ENCODE peak calls at places on chromosomes 11 and 22, in nine cellular contexts. U, M, G, N, R, K, I, L and T are unnamed samples.
A peak's percentile ranks its signal among the peaks of the same experiment; 100 is the strongest.

GRCh38 chr11:47342036-47342803 is 10.3 kb downstream of the MYBPC3 start:
- DNase-seq in U (no peak), M (no peak), G (no peak), N (no peak), R (no peak), K (no peak), I (no peak), L (no peak), T (no peak)

GRCh38 chr11:119709638-119710346 is 19.2 kb downstream of the NECTIN1 start:
- DNase-seq in U (no peak), M (no peak), G (no peak), N (peak; percentile 74), R (no peak), K (no peak), I (no peak), L (no peak), T (no peak)

GRCh38 chr11:67290801-67291200 is 1.7 kb downstream of the ANKRD13D start:
- DNase-seq in U (no peak), M (no peak), G (no peak), N (no peak), R (no peak), K (no peak), I (peak; percentile 36), L (no peak), T (no peak)

GRCh38 chr11:70265341-70265740 is 5.1 kb upstream of the PPFIA1 start:
- DNase-seq in U (no peak), M (no peak), G (no peak), N (no peak), R (no peak), K (no peak), I (no peak), L (no peak), T (no peak)

GRCh38 chr11:118430956-118431355 is 5.3 kb upstream of the KMT2A start:
- DNase-seq in U (no peak), M (no peak), G (no peak), N (no peak), R (no peak), K (no peak), I (no peak), L (no peak), T (no peak)

GRCh38 chr11:82680252-82680651 is 53.4 kb downstream of the FAM181B start:
- DNase-seq in U (no peak), M (no peak), G (no peak), N (no peak), R (no peak), K (no peak), I (no peak), L (no peak), T (no peak)

GRCh38 chr11:114172871-114173444 is 113.4 kb downstream of the ZBTB16 start:
- DNase-seq in U (no peak), M (no peak), G (no peak), N (peak; percentile 67), R (no peak), K (no peak), I (no peak), L (no peak), T (no peak)

GRCh38 chr11:91261513-91261912 is 963.1 kb upstream of the FAT3 start:
- DNase-seq in U (no peak), M (no peak), G (no peak), N (no peak), R (no peak), K (no peak), I (no peak), L (no peak), T (no peak)

GRCh38 chr11:47980907-47981621 is 705 bp downstream of the PTPRJ start:
- DNase-seq in U (peak; percentile 61), M (peak; percentile 56), G (no peak), N (peak; percentile 59), R (peak; percentile 65), K (no peak), I (peak; percentile 46), L (no peak), T (peak; percentile 72)

GRCh38 chr22:38700271-38700788 is 413 bp downstream of the JOSD1 start:
- DNase-seq in U (no peak), M (no peak), G (peak; percentile 66), N (peak; percentile 78), R (peak; percentile 79), K (peak; percentile 92), I (peak; percentile 80), L (no peak), T (no peak)

GRCh38 chr11:14583252-14584105 is 60.1 kb upstream of the PDE3B start:
- DNase-seq in U (no peak), M (no peak), G (no peak), N (no peak), R (peak; percentile 47), K (peak; percentile 90), I (no peak), L (no peak), T (peak; percentile 55)

GRCh38 chr11:74072721-74073120 is 63.8 kb upstream of the UCP3 start:
- DNase-seq in U (no peak), M (no peak), G (no peak), N (no peak), R (no peak), K (no peak), I (no peak), L (no peak), T (no peak)

GRCh38 chr11:46380340-46381045 is 976 bp upstream of the MDK start:
- DNase-seq in U (peak; percentile 66), M (no peak), G (no peak), N (peak; percentile 86), R (peak; percentile 80), K (peak; percentile 86), I (peak; percentile 85), L (peak; percentile 37), T (peak; percentile 68)

GRCh38 chr11:61092908-61093763 is 9.2 kb upstream of the CD5 start:
- DNase-seq in U (no peak), M (no peak), G (no peak), N (no peak), R (no peak), K (no peak), I (no peak), L (no peak), T (no peak)

GRCh38 chr11:19628018-19628417 is 84.6 kb upstream of the NAV2 start:
- DNase-seq in U (peak; percentile 33), M (no peak), G (peak; percentile 87), N (peak; percentile 78), R (no peak), K (peak; percentile 95), I (no peak), L (peak; percentile 75), T (no peak)

GRCh38 chr11:64333556-64333955 is 6.4 kb upstream of the CCDC88B start:
- DNase-seq in U (no peak), M (no peak), G (no peak), N (no peak), R (no peak), K (no peak), I (no peak), L (no peak), T (no peak)

GRCh38 chr11:64330888-64331287 is 9.1 kb upstream of the CCDC88B start:
- DNase-seq in U (no peak), M (no peak), G (no peak), N (no peak), R (no peak), K (no peak), I (no peak), L (no peak), T (peak; percentile 44)

GRCh38 chr11:64337538-64338249 is 2.3 kb upstream of the CCDC88B start:
- DNase-seq in U (no peak), M (no peak), G (no peak), N (no peak), R (no peak), K (no peak), I (no peak), L (no peak), T (no peak)

GRCh38 chr11:64331569-64332371 is 8.2 kb upstream of the CCDC88B start:
- DNase-seq in U (peak; percentile 99), M (peak; percentile 93), G (no peak), N (peak; percentile 97), R (peak; percentile 92), K (no peak), I (no peak), L (peak; percentile 42), T (peak; percentile 94)

GRCh38 chr11:64334764-64335741 is 5.0 kb upstream of the CCDC88B start:
- DNase-seq in U (peak; percentile 94), M (peak; percentile 97), G (no peak), N (peak; percentile 96), R (peak; percentile 57), K (no peak), I (no peak), L (no peak), T (peak; percentile 70)
- H3K27ac ChIP-seq in U (no peak overlapping the region), M (peak overlapping the region; percentile 91), G (no peak overlapping the region), N (peak overlapping the region; percentile 7), R (no peak overlapping the region), K (no peak overlapping the region), I (no peak overlapping the region), L (no peak overlapping the region), T (peak overlapping the region; percentile 52)

GRCh38 chr11:126214446-126215240 is 3.1 kb downstream of the FAM118B start:
- DNase-seq in U (peak; percentile 27), M (no peak), G (no peak), N (no peak), R (peak; percentile 62), K (no peak), I (no peak), L (no peak), T (peak; percentile 69)

GRCh38 chr11:126210871-126211235 is 597 bp downstream of the RPUSD4 start:
- DNase-seq in U (no peak), M (no peak), G (no peak), N (no peak), R (no peak), K (no peak), I (no peak), L (no peak), T (no peak)

GRCh38 chr11:126216526-126217305 is 5.1 kb downstream of the FAM118B start:
- DNase-seq in U (no peak), M (no peak), G (no peak), N (no peak), R (no peak), K (no peak), I (no peak), L (no peak), T (no peak)

GRCh38 chr11:126212089-126212660 is 593 bp downstream of the FAM118B start:
- DNase-seq in U (no peak), M (no peak), G (no peak), N (no peak), R (no peak), K (no peak), I (no peak), L (no peak), T (no peak)

GRCh38 chr11:126211236-126212088 is at the start of the genes FAM118B and RPUSD4:
- DNase-seq in U (peak; percentile 98), M (peak; percentile 95), G (peak; percentile 99), N (peak; percentile 99), R (peak; percentile 99), K (peak; percentile 100), I (peak; percentile 99), L (peak; percentile 99), T (peak; percentile 100)
- TF ChIP-seq POLR2A in U (no peak), M (peak; percentile 92), G (peak; percentile 48), N (peak; percentile 86), R (no peak), K (peak; percentile 60), I (peak; percentile 66), L (peak; percentile 85), T (peak; percentile 94)

GRCh38 chr22:30276041-30276440 is 9.4 kb upstream of the OSM start:
- DNase-seq in U (no peak), M (no peak), G (no peak), N (no peak), R (no peak), K (no peak), I (no peak), L (no peak), T (no peak)
- H3K27ac ChIP-seq in U (no peak overlapping the region), M (no peak overlapping the region), G (no peak overlapping the region), N (no peak overlapping the region), R (no peak overlapping the region), K (no peak overlapping the region), I (no peak overlapping the region), L (no peak overlapping the region), T (no peak overlapping the region)

GRCh38 chr22:20117656-20118571 is 888 bp upstream of the TRMT2A start:
- DNase-seq in U (peak; percentile 34), M (no peak), G (no peak), N (no peak), R (no peak), K (no peak), I (peak; percentile 65), L (no peak), T (peak; percentile 69)
- TF ChIP-seq POLR2A in U (no peak), M (no peak), G (no peak), N (peak; percentile 6), R (no peak), K (no peak), I (no peak), L (no peak), T (no peak)